ENCODE peak calls at places on chromosome 9, in seven cellular contexts. J is lower leg skin, G is head of caudate nucleus, L is A549, I is T-helper 17 cell, O is AG10803, B is amniotic epithelial cell. W is an unnamed sample.

GRCh38 chr9:73810585-73811215 is 659.0 kb downstream of the ANXA1 start:
- DNase-seq in J (no peak), G (no peak), L (no peak), I (no peak), O (no peak), B (peak), W (no peak)

GRCh38 chr9:69771775-69772418 is 12.1 kb upstream of the PTAR1 start:
- DNase-seq in J (no peak), G (no peak), L (no peak), I (no peak), O (peak), B (peak), W (peak)

GRCh38 chr9:128025756-128026155 is 41.4 kb downstream of the NAIF1 start:
- DNase-seq in J (no peak), G (no peak), L (no peak), I (no peak), O (no peak), B (no peak), W (no peak)

GRCh38 chr9:6068983-6069382 is 53.6 kb upstream of the RANBP6 start:
- DNase-seq in J (no peak), G (no peak), L (no peak), I (no peak), O (no peak), B (no peak), W (no peak)

GRCh38 chr9:73038613-73039012 is 85.8 kb upstream of the ALDH1A1 start:
- DNase-seq in J (peak), G (peak), L (peak), I (no peak), O (peak), B (peak), W (no peak)

GRCh38 chr9:28699632-28700031 is 1126.4 kb upstream of the C9orf72 start:
- DNase-seq in J (no peak), G (no peak), L (no peak), I (no peak), O (no peak), B (no peak), W (no peak)

GRCh38 chr9:84759300-84759750 is 89.8 kb downstream of the NTRK2 start:
- DNase-seq in J (no peak), G (no peak), L (no peak), I (peak), O (no peak), B (no peak), W (peak)

GRCh38 chr9:3475300-3476020 is 50.3 kb downstream of the RFX3 start:
- DNase-seq in J (no peak), G (no peak), L (no peak), I (no peak), O (no peak), B (no peak), W (no peak)

GRCh38 chr9:109213300-109214121 is 46.5 kb upstream of the FRRS1L start:
- DNase-seq in J (peak), G (no peak), L (no peak), I (no peak), O (no peak), B (peak), W (no peak)

GRCh38 chr9:128383007-128383753 is 12.0 kb downstream of the URM1 start:
- DNase-seq in J (no peak), G (peak), L (no peak), I (no peak), O (no peak), B (no peak), W (no peak)

W was measured in PC-3.